ENCODE peak calls at places on chromosomes 4 and X, in four cellular contexts. R, B, V and K are unnamed samples.

GRCh38 chr4:98110214-98110613 is 33.1 kb downstream of the STPG2 start:
- DNase-seq in R (no peak), B (no peak), V (no peak), K (no peak)

GRCh38 chr4:152357206-152357605 is 178.7 kb downstream of the FBXW7 start:
- DNase-seq in R (no peak), B (no peak), V (no peak), K (no peak)

GRCh38 chr4:176142253-176142652 is 53.1 kb downstream of the SPATA4 start:
- DNase-seq in R (no peak), B (no peak), V (no peak), K (no peak)

GRCh38 chr4:3338976-3339531 is 46.2 kb downstream of the RGS12 start:
- DNase-seq in R (no peak), B (no peak), V (no peak), K (no peak)

GRCh38 chrX:57177070-57177469 is 39.9 kb upstream of the SPIN2A start:
- DNase-seq in R (no peak), B (no peak), V (no peak), K (no peak)

GRCh38 chr4:127151941-127152340 is 480.8 kb upstream of the INTU start:
- DNase-seq in R (no peak), B (no peak), V (no peak), K (no peak)

GRCh38 chrX:10021461-10022272 is 54.5 kb downstream of the CLDN34 start:
- DNase-seq in R (no peak), B (no peak), V (no peak), K (no peak)

GRCh38 chr4:118351851-118352827 is 664 bp downstream of the PRSS12 start:
- DNase-seq in R (peak; percentile 4), B (no peak), V (no peak), K (peak; percentile 62)

GRCh38 chr4:125365731-125366130 is 51.0 kb downstream of the FAT4 start:
- DNase-seq in R (no peak), B (no peak), V (no peak), K (peak; percentile 11)

GRCh38 chr4:6071959-6072720 is 53.9 kb upstream of the C4orf50 start:
- DNase-seq in R (no peak), B (no peak), V (no peak), K (no peak)

GRCh38 chr4:143386812-143387211 is 50.1 kb downstream of the GAB1 start:
- DNase-seq in R (peak; percentile 40), B (no peak), V (no peak), K (no peak)

DNA sequence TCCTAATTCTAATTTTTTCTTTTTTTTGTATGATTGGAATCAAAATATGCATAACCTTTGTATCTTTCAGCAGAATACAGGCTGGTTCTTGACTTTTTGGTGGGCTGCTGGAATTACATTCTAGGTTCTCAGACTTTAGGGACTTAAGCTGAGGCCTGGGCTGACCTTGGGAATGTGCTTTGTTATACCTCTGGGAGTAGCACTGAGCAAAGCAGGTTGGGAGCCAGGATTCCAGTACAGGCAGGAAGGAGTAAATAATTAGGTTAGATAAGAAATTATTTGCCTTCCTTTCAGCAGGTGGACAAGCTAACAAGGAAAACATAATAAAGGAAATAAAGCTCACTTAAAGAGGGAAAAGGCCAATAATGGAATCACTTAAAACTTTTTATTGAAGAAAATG is 49.9 kb upstream of the SLC4A4 start:
- DNase-seq in R (no peak), B (no peak), V (no peak), K (no peak)
- TF ChIP-seq ETV6 in R (no peak), B (no peak), V (no peak), K (no peak)

DNA sequence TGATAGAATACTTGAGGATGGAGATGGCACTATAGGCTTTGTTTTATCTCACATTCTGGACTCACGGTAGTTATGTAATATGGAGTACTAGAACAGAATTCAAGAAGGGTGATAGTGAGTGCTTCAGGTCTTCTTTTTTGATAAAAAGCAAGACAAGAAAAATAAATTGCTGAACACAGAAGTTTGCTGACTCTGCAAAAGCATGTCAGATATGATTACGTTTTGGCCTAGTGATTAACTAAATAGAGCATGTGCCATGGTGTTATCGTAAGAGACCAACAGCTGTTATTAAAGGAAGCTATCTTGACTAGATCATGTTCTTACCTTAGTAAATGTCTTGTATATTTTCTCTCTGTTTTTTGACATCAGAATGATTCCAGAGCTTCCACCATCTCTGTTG is 436.9 kb upstream of the LCORL start:
- DNase-seq in R (no peak), B (no peak), V (no peak), K (no peak)
- TF ChIP-seq TCF7 in R (no peak), B (no peak), V (no peak), K (no peak)

GRCh38 chr4:52822583-52823477 is 39.3 kb upstream of the RASL11B start:
- DNase-seq in R (no peak), B (no peak), V (no peak), K (no peak)
- TF ChIP-seq ETV6 in R (no peak), B (no peak), V (no peak), K (no peak)

DNA sequence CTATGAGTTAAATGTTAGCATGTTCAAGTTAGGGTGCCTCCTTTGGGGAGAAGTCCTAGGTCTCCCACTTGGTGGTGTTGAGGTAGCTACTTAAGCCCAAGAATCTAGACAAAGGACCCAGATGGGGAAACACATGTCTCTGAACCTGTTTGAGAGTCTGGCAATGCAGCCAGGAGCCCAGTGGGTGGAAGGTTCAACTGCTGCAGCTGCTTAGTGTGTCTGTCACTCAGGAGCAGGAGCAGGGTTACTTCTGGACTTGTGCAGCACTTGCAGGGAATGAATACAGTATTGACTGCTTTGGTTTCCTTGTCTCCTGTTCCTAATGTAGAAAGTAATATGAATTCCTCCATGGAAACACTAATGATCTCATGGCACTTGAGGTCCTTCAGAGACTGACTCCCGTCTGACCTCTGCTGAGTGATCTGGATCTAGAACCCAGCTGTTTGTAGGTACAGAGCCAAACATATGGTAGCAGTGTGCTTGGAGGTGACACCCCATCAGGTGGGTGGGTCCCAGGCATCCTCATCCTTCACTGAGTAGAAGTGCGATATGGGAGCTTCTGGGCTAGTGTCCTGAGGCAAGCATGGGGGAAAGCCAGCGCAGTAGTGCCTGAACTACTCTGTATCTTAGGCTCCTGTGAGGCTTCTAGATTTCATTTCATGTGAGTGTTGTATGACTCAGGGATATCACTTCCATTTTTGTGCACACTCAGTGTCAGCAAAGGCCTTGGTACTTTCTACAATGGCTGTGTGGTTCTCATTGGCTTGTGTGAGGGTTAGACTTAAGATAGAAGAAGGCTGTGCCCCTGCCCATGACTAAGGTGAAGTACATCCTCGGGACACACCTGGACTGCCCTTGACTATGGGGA is 85.0 kb upstream of the WDR1 start:
- DNase-seq in R (no peak), B (no peak), V (no peak), K (no peak)
- TF ChIP-seq TCF7 in R (no peak), B (no peak), V (no peak), K (no peak)

GRCh38 chr4:8830056-8830455 is 41.6 kb downstream of the HMX1 start:
- DNase-seq in R (no peak), B (no peak), V (no peak), K (no peak)
- TF ChIP-seq ETV6 in R (no peak), B (no peak), V (no peak), K (no peak)

GRCh38 chr4:38030023-38030422 is 69.8 kb downstream of the PTTG2 start:
- DNase-seq in R (no peak), B (no peak), V (no peak), K (no peak)
- TF ChIP-seq TCF7 in R (no peak), B (no peak), V (no peak), K (no peak)

GRCh38 chrX:120311632-120312000 is 355 bp upstream of the TMEM255A start:
- DNase-seq in R (no peak), B (no peak), V (no peak), K (no peak)
- TF ChIP-seq ETV6 in R (no peak), B (no peak), V (no peak), K (no peak)

GRCh38 chr4:75921910-75922309 is 18.9 kb downstream of the NAAA start:
- DNase-seq in R (no peak), B (no peak), V (no peak), K (no peak)

GRCh38 chr4:75916091-75916661 is 13.9 kb upstream of the PPEF2 start:
- DNase-seq in R (peak; percentile 25), B (peak; percentile 40), V (no peak), K (no peak)

GRCh38 chr4:75922588-75922987 is 18.2 kb downstream of the NAAA start:
- DNase-seq in R (no peak), B (no peak), V (no peak), K (no peak)

GRCh38 chr4:75920327-75920726 is 18.1 kb upstream of the PPEF2 start:
- DNase-seq in R (no peak), B (no peak), V (no peak), K (no peak)

GRCh38 chr4:75919914-75920313 is 17.7 kb upstream of the PPEF2 start:
- DNase-seq in R (no peak), B (no peak), V (no peak), K (no peak)
- TF ChIP-seq TCF7 in R (no peak), B (no peak), V (no peak), K (no peak)

DNA sequence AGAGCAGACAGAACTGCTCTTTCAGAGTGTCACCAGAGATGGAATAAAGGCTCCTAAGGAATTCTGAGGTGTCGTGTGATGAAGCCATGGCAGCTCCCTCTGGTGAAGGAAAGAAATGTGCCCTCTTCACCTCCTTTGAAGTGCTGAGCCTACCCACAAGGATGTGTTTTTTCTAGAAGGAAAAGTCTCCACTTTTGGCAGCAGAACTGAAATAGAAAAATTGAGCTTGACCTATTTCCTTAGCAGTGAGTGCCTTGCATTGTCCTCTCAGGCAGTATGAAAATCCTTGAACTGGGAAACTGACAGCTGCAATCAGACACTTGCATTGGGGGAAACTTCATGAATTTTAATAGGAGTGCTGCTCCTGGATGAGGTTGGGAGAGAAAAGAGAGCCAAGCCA is 95.2 kb downstream of the DCLK2 start:
- DNase-seq in R (no peak), B (no peak), V (no peak), K (no peak)
- TF ChIP-seq ETV6 in R (no peak), B (no peak), V (no peak), K (no peak)